ENCODE peak calls at places on chromosomes 13 and 19, in ten cellular contexts. N is sigmoid colon, C is transverse colon, M is stomach, V is upper lobe of left lung, P is tibial nerve, A is suprapubic skin, S is ovary, K is A549, F is K562. G is an unnamed sample.
A peak's percentile ranks its signal among the peaks of the same experiment; 100 is the strongest.

GRCh38 chr19:6862673-6863078 is 24.7 kb upstream of the ADGRE1 start:
- DNase-seq in P (peak; percentile 51), F (peak; percentile 80), C (peak; percentile 87), V (peak; percentile 90), S (peak; percentile 52), A (peak; percentile 88), M (peak; percentile 78), N (peak; percentile 84), K (peak; percentile 87), G (peak; percentile 65)

GRCh38 chr19:50639121-50640112 is at the start of gene SYT3:
- DNase-seq in V (peak; percentile 56), N (peak; percentile 74), F (peak; percentile 90), P (no peak), S (no peak), K (peak; percentile 55), A (no peak), C (peak; percentile 20), M (peak; percentile 48), G (peak; percentile 95)

GRCh38 chr19:51977346-51977745 is 9.3 kb downstream of the ZNF350 start:
- DNase-seq in N (no peak), S (no peak), K (no peak), M (no peak), A (no peak), F (no peak), V (no peak), C (no peak), P (no peak), G (no peak)

GRCh38 chr13:29849071-29849541 is 1.3 kb downstream of the UBL3 start:
- DNase-seq in N (no peak), C (peak; percentile 31), S (no peak), K (peak; percentile 31), A (no peak), M (no peak), F (no peak), P (no peak), V (no peak), G (peak; percentile 38)

GRCh38 chr13:90414691-90415596 is 932.5 kb upstream of the MIR17HG start:
- DNase-seq in K (peak; percentile 20), F (no peak), V (no peak), P (no peak), S (no peak), C (no peak), M (no peak), N (no peak), A (no peak), G (no peak)

GRCh38 chr13:30713133-30713532 is 22.2 kb upstream of the ALOX5AP start:
- DNase-seq in K (peak; percentile 20), M (no peak), C (peak; percentile 20), F (no peak), N (no peak), A (no peak), P (no peak), S (no peak), V (peak; percentile 73), G (no peak)

GRCh38 chr13:44448875-44449274 is 75.3 kb downstream of the SERP2 start:
- DNase-seq in C (no peak), F (no peak), P (no peak), V (no peak), N (no peak), K (no peak), A (no peak), S (no peak), M (no peak), G (no peak)

GRCh38 chr13:105925496-105925895 is 610.0 kb downstream of the EFNB2 start:
- DNase-seq in C (no peak), A (no peak), P (no peak), M (no peak), K (peak; percentile 30), V (no peak), F (no peak), S (no peak), N (no peak), G (no peak)

GRCh38 chr13:97849305-97849704 is 104.2 kb upstream of the IPO5 start:
- DNase-seq in P (no peak), K (peak; percentile 24), F (no peak), S (no peak), M (no peak), V (no peak), C (no peak), N (no peak), A (no peak), G (peak; percentile 15)

GRCh38 chr13:48009298-48009697 is 8.2 kb upstream of the SUCLA2 start:
- DNase-seq in K (peak; percentile 65), A (no peak), P (no peak), C (peak; percentile 13), S (no peak), M (no peak), N (no peak), F (no peak), V (no peak), G (no peak)

GRCh38 chr13:112068531-112069062 is 1.6 kb downstream of the SOX1 start:
- DNase-seq in M (no peak), F (no peak), K (no peak), N (no peak), P (no peak), S (no peak), A (peak; percentile 59), C (no peak), V (no peak), G (no peak)

DNA sequence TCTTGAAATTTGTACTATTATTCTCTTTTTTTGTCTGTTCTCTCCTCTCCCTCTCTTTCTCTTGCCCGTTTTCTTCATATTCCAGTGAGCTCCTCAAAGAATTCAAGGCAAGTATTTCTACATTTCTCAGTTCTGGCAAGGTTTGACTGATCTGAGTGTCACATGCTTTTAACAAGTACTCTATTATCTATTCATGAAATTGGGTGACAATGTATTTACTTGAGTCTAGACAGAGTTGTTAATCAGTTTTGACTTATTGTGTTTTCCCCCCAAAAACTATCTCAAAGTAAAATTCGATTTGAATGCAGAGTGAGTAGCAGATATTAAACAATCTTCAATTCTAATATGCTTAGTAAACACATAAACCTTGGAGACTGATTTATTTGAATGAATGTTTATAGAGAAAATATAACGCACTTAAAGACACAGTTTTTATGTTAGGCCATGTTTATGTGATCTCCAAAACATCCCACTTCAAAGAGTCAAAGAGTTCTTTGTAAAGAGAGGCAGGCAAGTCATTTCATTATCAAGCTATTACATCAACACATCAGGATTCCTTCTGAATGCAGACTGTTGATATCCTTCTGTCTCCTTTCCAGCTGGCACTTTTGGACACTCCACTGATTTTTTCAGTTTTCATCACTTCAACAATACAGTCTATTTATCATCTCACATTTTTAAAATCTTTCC is 166.5 kb downstream of the SLITRK6 start:
- DNase-seq in F (no peak), C (no peak), N (no peak), K (no peak), V (no peak), P (no peak), A (no peak), M (no peak), S (no peak), G (no peak)
- TF ChIP-seq EP300 in F (no peak), C (no peak), N (no peak), K (no peak), V (no peak), P (no peak), A (no peak), M (no peak), S (no peak), G (no peak)

GRCh38 chr13:77460195-77460594 is 75.3 kb upstream of the SCEL start:
- DNase-seq in F (no peak), S (no peak), C (no peak), V (peak; percentile 68), N (peak; percentile 69), M (peak; percentile 39), P (peak; percentile 27), K (no peak), A (no peak), G (no peak)
- TF ChIP-seq EP300 in F (no peak), S (no peak), C (no peak), V (no peak), N (no peak), M (no peak), P (peak; percentile 57), K (no peak), A (no peak), G (no peak)

GRCh38 chr19:14150041-14150769 is 13.8 kb upstream of the ASF1B start:
- DNase-seq in F (no peak), A (no peak), P (no peak), M (no peak), N (no peak), K (no peak), C (no peak), V (no peak), S (no peak), G (peak; percentile 61)

GRCh38 chr19:14149509-14149994 is 13.2 kb upstream of the ASF1B start:
- DNase-seq in C (peak; percentile 70), V (peak; percentile 46), N (peak; percentile 96), M (peak; percentile 51), S (peak; percentile 73), P (peak; percentile 31), K (no peak), A (no peak), F (no peak), G (peak; percentile 77)

GRCh38 chr19:14150770-14151661 is 14.6 kb upstream of the ASF1B start:
- DNase-seq in F (no peak), C (no peak), N (no peak), S (no peak), K (no peak), M (no peak), A (no peak), V (no peak), P (no peak), G (peak; percentile 37)

GRCh38 chr19:14147797-14148605 is 11.6 kb upstream of the ASF1B start:
- DNase-seq in N (peak; percentile 91), P (peak; percentile 51), M (peak; percentile 73), A (no peak), C (peak; percentile 71), F (peak; percentile 83), V (peak; percentile 78), K (peak; percentile 45), S (peak; percentile 69), G (peak; percentile 92)

GRCh38 chr19:14149011-14149410 is 12.6 kb upstream of the ASF1B start:
- DNase-seq in F (no peak), V (no peak), C (no peak), P (no peak), N (no peak), S (no peak), M (no peak), K (no peak), A (no peak), G (no peak)
- TF ChIP-seq EP300 in F (no peak), V (no peak), C (no peak), P (no peak), N (no peak), S (no peak), M (no peak), K (no peak), A (no peak), G (no peak)

DNA sequence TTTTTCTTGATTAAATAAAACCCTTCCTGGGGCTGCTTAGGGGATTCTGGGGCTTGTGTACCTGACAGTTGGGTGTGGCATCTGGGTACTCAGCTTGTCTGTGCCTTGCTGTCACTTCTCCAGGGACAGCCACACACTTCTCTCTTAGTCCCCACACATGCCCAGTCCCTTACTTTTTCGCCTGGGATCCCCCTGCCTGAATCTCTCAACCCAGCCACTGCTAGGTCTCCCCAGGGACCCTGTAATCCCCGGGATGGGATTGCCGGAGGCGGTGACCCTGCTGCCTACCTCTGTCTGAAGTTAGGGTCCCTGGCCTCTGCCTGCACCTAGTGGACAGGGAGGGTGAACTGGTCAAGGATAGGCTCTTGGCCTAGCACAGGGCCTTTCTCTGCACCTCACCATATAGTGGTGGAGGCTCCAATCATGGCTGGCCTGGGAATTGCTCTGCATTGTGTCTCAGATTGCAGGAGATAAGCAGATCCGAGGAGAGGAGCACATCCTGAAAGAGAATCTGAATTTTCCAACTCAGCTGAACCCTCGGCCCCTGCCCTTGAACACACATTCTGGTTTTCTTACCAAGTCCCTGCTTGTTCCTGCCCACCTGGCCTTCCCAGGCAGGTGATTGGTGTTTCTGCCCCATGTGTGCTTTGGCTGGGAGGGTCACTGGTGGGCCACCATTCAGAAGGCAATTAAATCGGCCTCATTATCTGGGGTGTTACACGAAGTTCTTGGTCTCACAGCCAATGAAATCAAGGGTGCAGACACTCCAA is 8.7 kb upstream of the ZNF492 start:
- DNase-seq in N (no peak), M (no peak), P (no peak), C (no peak), F (no peak), V (peak; percentile 12), A (peak; percentile 53), K (no peak), S (no peak), G (no peak)
- TF ChIP-seq EP300 in N (no peak), M (no peak), P (no peak), C (no peak), F (no peak), V (no peak), A (no peak), K (no peak), S (no peak), G (no peak)